ENCODE peak calls at places on chromosomes 16 and 17, in seven cellular contexts. B, W, M, X, L, Q and Y are unnamed samples.

GRCh38 chr16:67579686-67580085 is 17.4 kb downstream of the CTCF start:
- DNase-seq in B (no peak), M (no peak), Q (no peak), L (no peak), X (no peak), W (no peak), Y (no peak)

GRCh38 chr16:57981636-57982035 is 10.7 kb upstream of the CNGB1 start:
- DNase-seq in X (no peak), M (no peak), Q (no peak), B (no peak), L (peak; percentile 80), W (no peak), Y (no peak)

GRCh38 chr17:77212833-77213777 is 72.3 kb downstream of the SEC14L1 start:
- DNase-seq in B (no peak), Q (no peak), W (no peak), X (no peak), M (no peak), L (no peak), Y (no peak)

GRCh38 chr16:2385441-2385840 is 43.8 kb upstream of the CCNF start:
- DNase-seq in Q (no peak), W (no peak), X (no peak), B (no peak), M (no peak), L (peak; percentile 34), Y (no peak)

GRCh38 chr16:57474671-57475661 is 11.3 kb downstream of the DOK4 start:
- DNase-seq in L (no peak), W (no peak), B (no peak), X (no peak), M (no peak), Q (no peak), Y (no peak)

GRCh38 chr17:65809366-65809765 is 247.9 kb upstream of the AXIN2 start:
- DNase-seq in B (no peak), Q (no peak), M (no peak), X (no peak), W (no peak), L (no peak), Y (no peak)

GRCh38 chr16:57610611-57611010 is 17.8 kb upstream of the ADGRG1 start:
- DNase-seq in L (no peak), W (no peak), B (no peak), Q (no peak), M (no peak), X (no peak), Y (no peak)

GRCh38 chr17:9021158-9021984 is at the start of gene NTN1:
- DNase-seq in M (peak; percentile 37), W (peak; percentile 22), X (peak; percentile 55), Q (no peak), B (peak; percentile 16), L (peak; percentile 28), Y (no peak)

GRCh38 chr17:42774066-42774750 is 959 bp downstream of the VPS25 start:
- DNase-seq in M (no peak), Q (no peak), B (peak; percentile 52), L (peak; percentile 87), W (no peak), X (no peak), Y (no peak)

GRCh38 chr16:4213721-4214120 is 28.2 kb downstream of the SRL start:
- DNase-seq in X (no peak), B (no peak), M (no peak), L (no peak), Q (peak; percentile 73), W (no peak), Y (no peak)

GRCh38 chr16:67847064-67847861 is at the start of gene CENPT:
- DNase-seq in Q (no peak), M (no peak), B (peak; percentile 72), W (peak; percentile 75), X (peak; percentile 32), L (peak; percentile 75), Y (no peak)

GRCh38 chr16:50826797-50827316 is 85.0 kb downstream of the CYLD start:
- DNase-seq in W (no peak), M (no peak), Q (no peak), L (no peak), B (no peak), X (no peak), Y (no peak)

GRCh38 chr17:79542718-79543117 is 68.1 kb downstream of the RBFOX3 start:
- DNase-seq in L (no peak), W (no peak), X (no peak), Q (no peak), M (no peak), B (no peak), Y (no peak)

GRCh38 chr16:49923411-49923810 is 67.5 kb upstream of the ZNF423 start:
- DNase-seq in B (no peak), L (no peak), W (no peak), X (no peak), Q (no peak), M (no peak), Y (no peak)

GRCh38 chr17:49076575-49077384 is 55.8 kb upstream of the B4GALNT2 start:
- DNase-seq in W (no peak), X (no peak), M (no peak), B (peak; percentile 91), L (no peak), Q (no peak), Y (peak; percentile 34)

GRCh38 chr16:27369806-27370205 is 32.2 kb upstream of the IL21R start:
- DNase-seq in B (peak; percentile 41), Q (no peak), W (no peak), M (no peak), L (no peak), X (no peak), Y (no peak)

GRCh38 chr17:49715221-49715620 is 7.5 kb upstream of the SLC35B1 start:
- DNase-seq in W (no peak), X (no peak), Q (no peak), B (no peak), M (no peak), L (no peak), Y (no peak)

GRCh38 chr17:2975469-2975958 is 87.9 kb downstream of the OR1D5 start:
- DNase-seq in Q (peak; percentile 46), L (no peak), B (no peak), W (peak; percentile 75), M (no peak), X (peak; percentile 39), Y (no peak)

GRCh38 chr17:55730808-55731207 is 8.1 kb upstream of the TMEM100 start:
- DNase-seq in X (no peak), B (peak; percentile 19), W (no peak), M (no peak), L (no peak), Q (no peak), Y (no peak)

GRCh38 chr17:82933006-82933310 is 93.1 kb upstream of the ZNF750 start:
- DNase-seq in X (no peak), B (no peak), Q (no peak), W (no peak), L (no peak), M (no peak), Y (no peak)

GRCh38 chr17:1511290-1511689 is 5.1 kb downstream of the INPP5K start:
- DNase-seq in M (no peak), X (no peak), L (no peak), Q (no peak), B (peak; percentile 22), W (no peak), Y (no peak)

GRCh38 chr16:49355923-49356665 is 17.5 kb upstream of the C16orf78 start:
- DNase-seq in Q (no peak), L (no peak), M (no peak), W (no peak), X (no peak), B (no peak), Y (no peak)

GRCh38 chr17:80793851-80794267 is 197.8 kb upstream of the CHMP6 start:
- DNase-seq in Q (no peak), B (peak; percentile 63), W (no peak), X (no peak), M (no peak), L (no peak), Y (no peak)

GRCh38 chr17:35011671-35012216 is 31.4 kb downstream of the LIG3 start:
- DNase-seq in W (peak; percentile 69), L (no peak), B (no peak), X (no peak), M (no peak), Q (no peak), Y (no peak)